ENCODE peak calls at places on chromosomes 1 and 21, in five cellular contexts. U, Z, Q, E and C are unnamed samples.

GRCh38 chr1:217747156-217747769 is 116.1 kb downstream of the SPATA17 start:
- DNase-seq in U (no peak), Q (peak; percentile 66), Z (peak; percentile 12), E (no peak), C (no peak)

GRCh38 chr1:47813970-47814369 is 183.2 kb downstream of the TRABD2B start:
- DNase-seq in Z (no peak), U (no peak), E (no peak), Q (no peak), C (no peak)

GRCh38 chr1:42777860-42778259 is 6.9 kb upstream of the TMEM269 start:
- DNase-seq in Q (peak; percentile 72), E (no peak), U (no peak), Z (peak; percentile 39), C (no peak)

GRCh38 chr1:25023826-25024225 is 93.8 kb upstream of the RUNX3 start:
- DNase-seq in U (no peak), Q (no peak), E (no peak), Z (no peak), C (no peak)

GRCh38 chr1:100969336-100969735 is 56.2 kb downstream of the DPH5 start:
- DNase-seq in U (no peak), Z (no peak), Q (no peak), E (no peak), C (no peak)

GRCh38 chr1:62391369-62391971 is 45.4 kb upstream of the USP1 start:
- DNase-seq in Q (no peak), U (no peak), Z (peak; percentile 15), E (no peak), C (no peak)

GRCh38 chr1:218463194-218464156 is 118.3 kb downstream of the TGFB2 start:
- DNase-seq in Q (peak; percentile 88), U (peak; percentile 34), Z (peak; percentile 83), E (peak; percentile 74), C (peak; percentile 37)

GRCh38 chr1:230230948-230231738 is 164.1 kb downstream of the GALNT2 start:
- DNase-seq in Z (no peak), U (no peak), Q (no peak), E (no peak), C (no peak)

GRCh38 chr1:180622658-180623508 is 8.9 kb upstream of the XPR1 start:
- DNase-seq in E (no peak), U (no peak), Z (no peak), Q (no peak), C (no peak)

GRCh38 chr1:13802782-13803545 is 103.0 kb downstream of the PRDM2 start:
- DNase-seq in Z (no peak), E (no peak), Q (no peak), U (no peak), C (no peak)

GRCh38 chr1:79398501-79398900 is 392.0 kb upstream of the ADGRL4 start:
- DNase-seq in Z (no peak), Q (no peak), U (no peak), E (no peak), C (no peak)

GRCh38 chr1:208536176-208536575 is 292.0 kb upstream of the PLXNA2 start:
- DNase-seq in E (no peak), Z (no peak), U (no peak), Q (no peak), C (no peak)

GRCh38 chr1:220313576-220313975 is 41.3 kb upstream of the RAB3GAP2 start:
- DNase-seq in Z (no peak), Q (no peak), U (no peak), E (no peak), C (no peak)

GRCh38 chr1:213931804-213932203 is 56.0 kb upstream of the PROX1 start:
- DNase-seq in U (no peak), Z (no peak), Q (no peak), E (no peak), C (no peak)

GRCh38 chr1:245721488-245721887 is 566.7 kb downstream of the KIF26B start:
- DNase-seq in E (no peak), Z (no peak), Q (no peak), U (no peak), C (no peak)

GRCh38 chr1:19439464-19440171 is 45.7 kb downstream of the CAPZB start:
- DNase-seq in E (no peak), Z (no peak), Q (peak; percentile 75), U (no peak), C (no peak)

GRCh38 chr21:39434950-39435349 is 10.6 kb downstream of the LCA5L start:
- DNase-seq in U (no peak), E (no peak), Z (no peak), Q (no peak), C (no peak)

GRCh38 chr1:212671342-212672031 is 28.2 kb downstream of the BATF3 start:
- DNase-seq in E (peak; percentile 61), Q (peak; percentile 31), U (no peak), Z (peak; percentile 39), C (peak; percentile 65)

GRCh38 chr1:208834346-208835081 is 590.3 kb upstream of the PLXNA2 start:
- DNase-seq in U (no peak), Z (peak; percentile 2), Q (peak; percentile 2), E (no peak), C (no peak)

GRCh38 chr1:179545316-179545715 is 30.4 kb downstream of the NPHS2 start:
- DNase-seq in Q (no peak), E (no peak), Z (no peak), U (no peak), C (no peak)

GRCh38 chr1:193111641-193112090 is 6.5 kb upstream of the GLRX2 start:
- DNase-seq in Q (peak; percentile 91), Z (peak; percentile 86), E (peak; percentile 73), U (peak; percentile 31), C (no peak)

GRCh38 chr1:193110864-193111263 is 5.7 kb upstream of the GLRX2 start:
- DNase-seq in Z (no peak), U (no peak), E (no peak), Q (no peak), C (no peak)

GRCh38 chr1:193108471-193108870 is 3.3 kb upstream of the GLRX2 start:
- DNase-seq in Q (no peak), E (no peak), U (no peak), Z (no peak), C (no peak)

GRCh38 chr1:193110246-193110645 is 5.0 kb upstream of the GLRX2 start:
- DNase-seq in U (no peak), Q (no peak), E (no peak), Z (no peak), C (no peak)

DNA sequence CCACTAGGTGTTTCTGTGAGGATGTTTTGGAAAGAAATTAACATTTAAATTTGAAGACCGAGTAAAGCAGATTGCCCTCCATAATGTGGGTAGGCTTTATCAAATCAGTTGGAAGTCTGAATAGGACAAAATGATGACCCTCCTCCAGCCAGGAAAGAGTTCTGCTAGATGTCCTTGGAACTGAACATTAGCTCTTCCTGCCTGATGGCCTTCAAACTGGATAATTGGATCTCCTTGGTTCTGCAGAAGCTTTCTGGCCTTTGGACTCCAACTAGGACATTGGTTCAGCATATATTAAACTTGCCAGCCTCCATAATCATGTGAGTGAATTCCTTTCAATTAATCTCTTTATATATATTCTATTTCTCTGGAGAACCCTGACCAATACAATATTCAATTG is 4.4 kb upstream of the GLRX2 start:
- DNase-seq in U (no peak), E (no peak), Q (no peak), Z (no peak), C (no peak)
- TF ChIP-seq CTCF in U (no peak), E (no peak), Q (no peak), Z (no peak), C (no peak)

DNA sequence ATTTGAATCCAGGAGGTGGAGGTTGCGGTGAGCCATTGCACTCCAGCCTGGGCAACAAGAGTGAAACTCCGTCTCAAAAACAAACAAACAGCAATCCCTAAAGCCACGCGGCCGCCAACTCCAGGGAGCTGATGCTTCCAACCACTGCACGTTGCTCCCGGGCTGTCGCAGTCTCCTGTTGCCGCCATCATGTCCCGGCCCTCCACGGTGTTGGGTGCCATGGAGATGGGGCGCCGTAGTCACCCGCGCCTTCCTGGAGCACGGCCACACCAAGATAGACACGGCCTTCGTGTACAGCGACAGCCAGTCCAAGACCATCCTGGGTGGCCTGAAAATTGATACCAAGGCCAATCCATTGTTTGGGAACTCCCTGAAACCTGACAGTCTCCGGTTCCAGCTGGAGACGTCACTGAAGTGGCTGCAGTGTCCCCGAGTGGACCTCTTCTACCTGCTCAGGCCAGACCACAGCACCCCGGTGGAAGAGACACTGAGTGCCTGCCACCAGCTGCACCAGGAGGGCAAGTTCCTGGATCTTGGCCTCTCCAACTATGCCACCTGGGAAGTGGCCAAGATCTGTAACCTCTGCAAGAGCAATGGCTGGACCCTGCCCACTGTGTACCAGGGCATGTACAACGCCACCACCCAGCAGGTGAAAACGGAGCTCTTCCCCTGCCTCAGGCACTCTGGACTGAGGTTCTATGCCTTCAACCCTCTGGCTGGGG is 32.6 kb downstream of the SLC16A1 start:
- DNase-seq in E (no peak), U (no peak), Z (no peak), Q (no peak), C (no peak)
- TF ChIP-seq CTCF in E (no peak), U (no peak), Z (no peak), Q (no peak), C (no peak)

GRCh38 chr1:228261706-228262105 is 53.9 kb downstream of the OBSCN start:
- DNase-seq in Z (no peak), U (no peak), E (no peak), Q (no peak), C (no peak)

GRCh38 chr1:228258486-228258885 is 50.6 kb downstream of the OBSCN start:
- DNase-seq in E (no peak), Z (no peak), Q (no peak), U (no peak), C (no peak)

GRCh38 chr1:228259368-228259894 is 51.6 kb downstream of the OBSCN start:
- DNase-seq in E (no peak), Z (no peak), U (no peak), Q (no peak), C (no peak)

GRCh38 chr1:228262475-228262874 is 54.6 kb downstream of the OBSCN start:
- DNase-seq in Q (no peak), Z (no peak), U (no peak), E (no peak), C (no peak)

DNA sequence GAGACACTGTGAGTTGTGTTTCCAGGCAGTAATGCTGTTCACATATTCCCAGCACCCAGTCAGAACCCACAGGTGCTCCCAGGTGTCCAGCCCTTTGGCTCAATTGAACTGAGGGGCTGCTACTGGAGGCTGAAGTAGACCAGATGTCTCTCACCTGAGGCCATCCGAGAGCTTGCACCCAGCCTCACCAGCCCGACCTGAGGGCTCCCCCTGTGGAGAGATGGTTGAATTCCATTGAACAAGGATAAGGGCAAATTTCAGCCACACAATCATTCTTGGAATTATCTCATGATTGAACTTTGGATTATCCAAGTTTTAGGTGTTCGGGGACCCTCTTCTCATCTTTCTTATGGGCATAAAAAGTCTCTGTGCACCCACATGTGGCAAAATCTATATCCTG is 52.1 kb downstream of the OBSCN start:
- DNase-seq in E (no peak), U (no peak), Z (no peak), Q (no peak), C (no peak)
- TF ChIP-seq CTCF in E (no peak), U (no peak), Z (no peak), Q (peak; percentile 7), C (no peak)

DNA sequence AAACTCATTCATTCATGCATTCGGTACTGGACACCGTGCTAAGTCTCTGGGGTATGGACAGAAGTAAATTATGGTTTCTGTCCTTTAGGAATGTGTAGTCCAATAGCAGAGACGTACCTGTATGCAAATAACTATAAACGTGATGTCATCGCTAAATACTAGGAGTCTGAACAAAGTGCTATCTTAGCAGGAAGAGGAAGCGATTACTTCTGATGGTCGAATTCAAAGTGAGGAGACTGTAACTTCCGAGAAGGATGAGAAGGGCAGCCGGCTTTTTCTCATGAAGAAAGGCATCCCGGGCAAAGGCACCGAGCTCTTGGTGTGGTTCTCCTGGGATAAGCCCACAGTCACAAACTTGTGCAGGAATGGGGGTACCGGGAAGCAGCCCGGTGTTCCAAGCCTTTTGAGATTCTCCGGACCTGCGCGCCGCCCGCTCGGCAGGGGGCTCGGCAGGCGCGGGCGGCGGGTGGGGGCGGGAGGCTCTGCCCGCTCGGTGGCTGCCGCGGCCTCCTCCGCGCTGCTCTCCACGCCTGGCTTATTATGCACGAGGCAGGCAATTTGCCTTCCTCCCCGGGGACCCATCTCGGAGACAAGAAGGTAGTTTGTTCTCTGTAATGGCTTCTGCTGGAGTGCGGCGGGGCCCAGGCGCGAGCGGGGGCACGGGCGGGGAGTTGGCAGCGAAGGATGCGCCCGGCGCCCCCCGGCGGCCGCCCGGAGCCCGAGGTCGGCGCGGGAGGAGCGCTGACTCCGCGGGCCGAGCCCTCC is 67.5 kb upstream of the CD1D start:
- DNase-seq in Z (no peak), U (no peak), Q (peak; percentile 35), E (no peak), C (no peak)
- TF ChIP-seq CTCF in Z (peak; percentile 24), U (peak; percentile 40), Q (no peak), E (peak; percentile 43), C (no peak)